ENCODE peak calls at places on chromosome 1, in seven cellular contexts. N is H9, X is glutamatergic neuron, M is breast epithelium, C is mucosa of descending colon, E is GM23338, S is epithelial cell of esophagus. L is an unnamed sample.

GRCh38 chr1:171653796-171654704 is 1.6 kb upstream of the MYOC start:
- DNase-seq in N (no peak), X (no peak), M (peak; percentile 41), C (no peak), E (no peak), S (no peak), L (no peak)

GRCh38 chr1:54114001-54114400 is 38.8 kb downstream of the CDCP2 start:
- DNase-seq in N (no peak), X (no peak), M (no peak), C (no peak), E (no peak), S (no peak), L (no peak)

GRCh38 chr1:32981003-32981909 is 16.6 kb upstream of the RNF19B start:
- DNase-seq in N (no peak), X (no peak), M (peak; percentile 73), C (peak; percentile 79), E (peak; percentile 45), S (peak; percentile 97), L (no peak)

GRCh38 chr1:234841710-234842231 is 231.8 kb upstream of the IRF2BP2 start:
- DNase-seq in N (no peak), X (no peak), M (no peak), C (no peak), E (no peak), S (no peak), L (no peak)

GRCh38 chr1:145688924-145689323 is 18.2 kb downstream of the PDZK1 start:
- DNase-seq in N (no peak), X (no peak), M (no peak), C (no peak), E (no peak), S (no peak), L (no peak)

GRCh38 chr1:228802386-228803221 is 67.3 kb downstream of the RHOU start:
- DNase-seq in N (no peak), X (no peak), M (no peak), C (no peak), E (no peak), S (no peak), L (no peak)

GRCh38 chr1:226984521-226985238 is 44.6 kb downstream of the COQ8A start:
- DNase-seq in N (peak; percentile 24), X (no peak), M (no peak), C (no peak), E (no peak), S (no peak), L (no peak)

GRCh38 chr1:183129921-183130675 is 56.0 kb upstream of the LAMC2 start:
- DNase-seq in N (no peak), X (no peak), M (no peak), C (no peak), E (no peak), S (no peak), L (no peak)

GRCh38 chr1:27630859-27631491 is 4.0 kb downstream of the FGR start:
- DNase-seq in N (no peak), X (no peak), M (peak; percentile 49), C (no peak), E (no peak), S (no peak), L (no peak)

GRCh38 chr1:202858789-202859414 is 30.0 kb downstream of the RABIF start:
- DNase-seq in N (no peak), X (no peak), M (no peak), C (no peak), E (no peak), S (no peak), L (no peak)

GRCh38 chr1:19786988-19787423 is 12.7 kb downstream of the TMCO4 start:
- DNase-seq in N (peak; percentile 68), X (no peak), M (peak; percentile 55), C (peak; percentile 46), E (peak; percentile 86), S (peak; percentile 76), L (no peak)

GRCh38 chr1:4778056-4778455 is 123.6 kb downstream of the AJAP1 start:
- DNase-seq in N (no peak), X (no peak), M (no peak), C (peak; percentile 5), E (no peak), S (no peak), L (peak; percentile 3)

GRCh38 chr1:29271724-29272123 is 35.4 kb downstream of the PTPRU start:
- DNase-seq in N (peak; percentile 89), X (no peak), M (peak; percentile 68), C (peak; percentile 91), E (peak; percentile 93), S (peak; percentile 76), L (no peak)

GRCh38 chr1:243434594-243434993 is 178.8 kb downstream of the SDCCAG8 start:
- DNase-seq in N (no peak), X (no peak), M (no peak), C (no peak), E (no peak), S (no peak), L (no peak)

GRCh38 chr1:18632711-18633427 is 2.2 kb downstream of the PAX7 start:
- DNase-seq in N (peak; percentile 49), X (peak; percentile 58), M (no peak), C (no peak), E (peak; percentile 61), S (no peak), L (peak; percentile 31)

GRCh38 chr1:241202321-241202845 is 154.6 kb downstream of the RGS7 start:
- DNase-seq in N (peak; percentile 41), X (no peak), M (no peak), C (peak; percentile 14), E (peak; percentile 58), S (peak; percentile 1), L (no peak)

GRCh38 chr1:102799496-102799895 is 308.8 kb downstream of the COL11A1 start:
- DNase-seq in N (no peak), X (no peak), M (no peak), C (no peak), E (no peak), S (no peak), L (no peak)

GRCh38 chr1:7747605-7748004 is 23.5 kb upstream of the VAMP3 start:
- DNase-seq in N (no peak), X (no peak), M (no peak), C (no peak), E (no peak), S (no peak), L (no peak)

DNA sequence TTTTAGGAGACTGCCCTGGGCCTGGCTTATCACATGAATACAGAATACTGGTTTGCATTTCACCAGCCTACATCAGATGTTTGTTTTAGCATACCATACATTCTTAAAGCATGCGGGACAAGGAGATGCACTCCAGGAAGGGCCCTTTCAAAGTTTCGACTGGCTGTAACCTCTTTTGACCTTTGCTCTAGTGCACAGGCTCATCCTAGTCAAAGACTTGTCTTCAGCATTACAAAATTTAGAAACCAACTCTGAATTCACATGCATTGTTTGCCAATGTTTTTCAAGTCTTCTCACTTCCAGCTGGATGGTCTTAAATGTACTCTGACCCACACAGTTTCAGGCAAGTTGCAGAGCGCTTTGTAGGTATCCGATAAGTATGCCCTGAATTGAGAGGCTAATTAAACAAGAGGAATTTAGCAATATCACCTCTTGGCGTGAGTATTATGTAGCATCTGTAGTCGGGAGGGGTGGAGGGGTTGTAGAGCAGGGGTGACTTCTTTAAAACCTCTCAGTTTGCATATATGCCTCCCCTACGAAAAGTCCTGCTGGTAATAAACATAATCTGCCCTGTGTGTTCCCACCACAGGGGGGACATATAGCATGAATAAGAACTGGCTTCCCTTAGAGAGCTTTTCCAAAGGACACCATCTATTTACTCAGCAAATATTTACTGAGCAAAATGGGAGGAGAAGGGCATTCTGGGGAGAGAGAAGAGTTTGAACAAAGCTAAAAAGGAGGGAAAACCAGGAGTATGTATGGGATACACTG is 24.4 kb upstream of the AHCYL1 start:
- DNase-seq in N (peak; percentile 66), X (no peak), M (no peak), C (no peak), E (peak; percentile 91), S (peak; percentile 52), L (no peak)
- TF ChIP-seq CTCF in N (no peak), X (no peak), M (no peak), C (no peak), E (no peak), S (no peak), L (peak; percentile 51)

DNA sequence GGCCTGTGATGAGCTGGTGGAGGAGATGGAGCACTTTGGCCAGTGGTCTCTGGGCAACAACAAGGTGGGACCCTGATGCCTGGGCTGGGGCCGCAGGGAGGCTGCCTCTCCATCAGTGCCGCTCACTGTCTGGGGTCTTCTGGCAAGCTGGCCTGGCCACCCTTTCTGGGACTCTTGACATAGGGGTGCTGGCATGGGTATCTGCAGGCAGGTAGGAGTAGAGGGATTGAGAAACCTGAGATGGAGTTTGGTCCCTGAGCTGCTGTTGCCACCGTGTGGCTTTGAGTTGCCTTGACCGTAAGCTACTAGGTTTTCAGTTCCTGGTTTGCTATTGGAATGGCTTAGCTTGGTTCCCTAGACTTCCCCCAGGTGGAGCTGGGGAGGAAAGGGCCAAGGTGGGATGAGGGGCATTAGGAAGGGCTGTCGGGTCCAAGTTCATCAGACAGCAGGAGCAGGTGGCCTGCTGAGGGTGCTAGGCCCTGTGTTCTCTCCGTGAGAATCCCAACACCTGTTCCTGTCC is 13.2 kb upstream of the MFN2 start:
- DNase-seq in N (peak; percentile 88), X (no peak), M (no peak), C (peak; percentile 70), E (peak; percentile 94), S (peak; percentile 83), L (no peak)
- TF ChIP-seq CTCF in N (peak; percentile 86), X (no peak), M (peak; percentile 8), C (no peak), E (peak; percentile 70), S (peak; percentile 85), L (peak; percentile 61)

DNA sequence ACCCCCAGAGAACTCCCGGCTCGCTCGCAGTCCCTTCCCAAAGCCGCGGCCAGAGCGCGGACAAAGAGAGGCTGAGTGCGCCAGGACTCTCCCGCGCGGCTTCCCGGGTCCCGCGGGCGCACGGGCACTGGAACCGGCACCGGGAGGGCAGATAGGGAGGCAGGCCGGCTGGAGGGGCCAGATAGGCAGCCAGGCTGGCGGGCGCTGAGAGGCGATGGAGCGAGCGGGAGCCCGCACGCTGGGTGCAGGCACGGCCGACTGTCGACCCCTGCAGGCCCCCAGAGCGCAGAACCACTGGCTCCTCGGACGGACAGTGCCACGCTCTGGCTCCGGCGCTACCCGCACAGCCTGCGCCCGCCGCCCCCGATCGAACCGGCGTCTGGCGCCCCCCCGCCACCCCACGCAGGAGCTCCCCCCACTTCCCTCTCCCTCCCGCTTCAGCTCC is 634 bp downstream of the SLC6A9 start:
- DNase-seq in N (peak; percentile 70), X (peak; percentile 83), M (no peak), C (no peak), E (peak; percentile 77), S (peak; percentile 53), L (peak; percentile 61)
- TF ChIP-seq CTCF in N (peak; percentile 45), X (no peak), M (no peak), C (no peak), E (no peak), S (no peak), L (peak; percentile 43)

GRCh38 chr1:26493905-26494304 is 21.7 kb downstream of the HMGN2 start:
- DNase-seq in N (no peak), X (no peak), M (no peak), C (no peak), E (no peak), S (no peak), L (no peak)

GRCh38 chr1:26493267-26493666 is 21.0 kb downstream of the HMGN2 start:
- DNase-seq in N (no peak), X (no peak), M (no peak), C (no peak), E (no peak), S (no peak), L (no peak)

DNA sequence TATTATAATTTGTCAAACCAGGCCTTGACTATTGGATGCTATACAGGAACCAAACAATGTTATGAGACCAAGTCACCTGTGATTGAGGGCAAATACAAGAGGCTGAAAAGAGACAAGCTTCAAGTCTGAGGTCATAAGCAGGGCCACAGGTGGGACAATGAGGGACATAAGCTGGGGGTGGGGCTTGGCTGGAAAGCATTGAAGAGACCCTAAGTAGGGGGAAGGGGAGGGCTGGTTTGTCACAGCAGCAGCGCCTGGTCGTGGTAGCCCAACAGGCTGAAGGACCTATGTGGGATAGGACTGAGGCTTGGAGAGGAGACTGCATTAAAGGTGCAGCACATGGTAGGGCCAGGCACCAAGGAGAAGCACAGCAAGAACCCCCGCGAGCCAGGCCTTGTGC is 17.9 kb downstream of the HMGN2 start:
- DNase-seq in N (no peak), X (no peak), M (no peak), C (no peak), E (no peak), S (no peak), L (no peak)
- TF ChIP-seq CTCF in N (no peak), X (no peak), M (no peak), C (no peak), E (no peak), S (no peak), L (no peak)

L was measured in neural crest cell.